ENCODE peak calls at places on chromosomes 5 and 9, in seven cellular contexts. One of them, this sample, is unnamed.

GRCh38 chr5:124602925-124603650 is 143.4 kb downstream of the ZNF608 start:
- DNase-seq in ureter: no peak
- DNase-seq in caudate nucleus: no peak
- DNase-seq in K562: no peak
- DNase-seq in uterus: no peak
- DNase-seq in HCEC 1CT: no peak
- DNase-seq in memory B cell: no peak
- DNase-seq in this sample: no peak

GRCh38 chr9:134863306-134863902 is 17.2 kb upstream of the FCN2 start:
- DNase-seq in memory B cell: no peak
- DNase-seq in ureter: no peak
- DNase-seq in HCEC 1CT: no peak
- DNase-seq in caudate nucleus: no peak
- DNase-seq in uterus: peak
- DNase-seq in K562: no peak
- DNase-seq in this sample: no peak

GRCh38 chr5:146680846-146681585 is 165.0 kb upstream of the GPR151 start:
- DNase-seq in ureter: no peak
- DNase-seq in caudate nucleus: no peak
- DNase-seq in K562: no peak
- DNase-seq in memory B cell: no peak
- DNase-seq in HCEC 1CT: no peak
- DNase-seq in uterus: no peak
- DNase-seq in this sample: no peak

GRCh38 chr5:95984287-95984938 is 22.8 kb upstream of the ELL2 start:
- DNase-seq in HCEC 1CT: peak
- DNase-seq in memory B cell: no peak
- DNase-seq in caudate nucleus: no peak
- DNase-seq in ureter: no peak
- DNase-seq in uterus: no peak
- DNase-seq in K562: no peak
- DNase-seq in this sample: no peak

GRCh38 chr9:21311888-21312287 is 6.8 kb upstream of the IFNA5 start:
- DNase-seq in caudate nucleus: no peak
- DNase-seq in K562: no peak
- DNase-seq in memory B cell: no peak
- DNase-seq in uterus: no peak
- DNase-seq in ureter: no peak
- DNase-seq in HCEC 1CT: no peak
- DNase-seq in this sample: no peak

GRCh38 chr5:133079048-133079447 is 27.2 kb downstream of the HSPA4 start:
- DNase-seq in memory B cell: no peak
- DNase-seq in HCEC 1CT: no peak
- DNase-seq in ureter: no peak
- DNase-seq in caudate nucleus: no peak
- DNase-seq in uterus: no peak
- DNase-seq in K562: no peak
- DNase-seq in this sample: no peak

GRCh38 chr5:169099801-169100734 is 200.9 kb downstream of the SLIT3 start:
- DNase-seq in HCEC 1CT: no peak
- DNase-seq in ureter: no peak
- DNase-seq in memory B cell: no peak
- DNase-seq in caudate nucleus: no peak
- DNase-seq in uterus: no peak
- DNase-seq in K562: no peak
- DNase-seq in this sample: no peak

GRCh38 chr5:35161637-35162248 is 68.5 kb downstream of the PRLR start:
- DNase-seq in ureter: no peak
- DNase-seq in caudate nucleus: no peak
- DNase-seq in K562: no peak
- DNase-seq in HCEC 1CT: peak
- DNase-seq in uterus: peak
- DNase-seq in memory B cell: no peak
- DNase-seq in this sample: no peak

GRCh38 chr5:82551840-82552385 is 273.8 kb upstream of the RPS23 start:
- DNase-seq in caudate nucleus: no peak
- DNase-seq in uterus: no peak
- DNase-seq in memory B cell: no peak
- DNase-seq in K562: no peak
- DNase-seq in ureter: no peak
- DNase-seq in HCEC 1CT: no peak
- DNase-seq in this sample: no peak

GRCh38 chr5:30849801-30850370 is 343.6 kb upstream of the CDH6 start:
- DNase-seq in memory B cell: no peak
- DNase-seq in K562: no peak
- DNase-seq in uterus: no peak
- DNase-seq in ureter: no peak
- DNase-seq in caudate nucleus: no peak
- DNase-seq in HCEC 1CT: no peak
- DNase-seq in this sample: no peak

GRCh38 chr9:114033397-114034103 is 44.5 kb downstream of the AMBP start:
- DNase-seq in memory B cell: no peak
- DNase-seq in uterus: peak
- DNase-seq in caudate nucleus: no peak
- DNase-seq in K562: peak
- DNase-seq in ureter: peak
- DNase-seq in HCEC 1CT: no peak
- DNase-seq in this sample: peak

GRCh38 chr9:13397220-13397619 is 117.7 kb upstream of the MPDZ start:
- DNase-seq in K562: no peak
- DNase-seq in uterus: no peak
- DNase-seq in caudate nucleus: no peak
- DNase-seq in memory B cell: no peak
- DNase-seq in HCEC 1CT: no peak
- DNase-seq in ureter: no peak
- DNase-seq in this sample: no peak

GRCh38 chr5:62717211-62717927 is 138.8 kb downstream of the LRRC70 start:
- DNase-seq in uterus: no peak
- DNase-seq in K562: no peak
- DNase-seq in HCEC 1CT: no peak
- DNase-seq in memory B cell: no peak
- DNase-seq in caudate nucleus: no peak
- DNase-seq in ureter: no peak
- DNase-seq in this sample: no peak

GRCh38 chr9:1049641-1050040 is 516 bp upstream of the DMRT2 start:
- DNase-seq in caudate nucleus: no peak
- DNase-seq in memory B cell: no peak
- DNase-seq in ureter: no peak
- DNase-seq in K562: no peak
- DNase-seq in uterus: no peak
- DNase-seq in HCEC 1CT: no peak
- DNase-seq in this sample: no peak

GRCh38 chr9:123196124-123196523 is 72.3 kb downstream of the STRBP start:
- DNase-seq in uterus: no peak
- DNase-seq in ureter: no peak
- DNase-seq in memory B cell: no peak
- DNase-seq in caudate nucleus: no peak
- DNase-seq in K562: no peak
- DNase-seq in HCEC 1CT: no peak
- DNase-seq in this sample: no peak

GRCh38 chr9:27112235-27112634 is 3.2 kb downstream of the TEK start:
- DNase-seq in caudate nucleus: no peak
- DNase-seq in K562: no peak
- DNase-seq in uterus: no peak
- DNase-seq in HCEC 1CT: no peak
- DNase-seq in memory B cell: no peak
- DNase-seq in ureter: no peak
- DNase-seq in this sample: no peak

GRCh38 chr9:79570449-79571308 is 1.1 kb upstream of the TLE4 start:
- DNase-seq in caudate nucleus: peak
- DNase-seq in uterus: peak
- DNase-seq in HCEC 1CT: peak
- DNase-seq in ureter: peak
- DNase-seq in memory B cell: peak
- DNase-seq in K562: peak
- DNase-seq in this sample: peak

GRCh38 chr5:36744041-36744677 is 132.4 kb upstream of the NIPBL start:
- DNase-seq in caudate nucleus: no peak
- DNase-seq in K562: peak
- DNase-seq in HCEC 1CT: no peak
- DNase-seq in uterus: no peak
- DNase-seq in ureter: no peak
- DNase-seq in memory B cell: no peak
- DNase-seq in this sample: no peak

GRCh38 chr5:54537720-54538119 is 20.2 kb downstream of the SNX18 start:
- DNase-seq in uterus: no peak
- DNase-seq in HCEC 1CT: no peak
- DNase-seq in caudate nucleus: no peak
- DNase-seq in memory B cell: no peak
- DNase-seq in K562: no peak
- DNase-seq in ureter: no peak
- DNase-seq in this sample: no peak

GRCh38 chr5:91281409-91281808 is 101.7 kb downstream of the ARRDC3 start:
- DNase-seq in K562: peak
- DNase-seq in HCEC 1CT: peak
- DNase-seq in uterus: no peak
- DNase-seq in memory B cell: no peak
- DNase-seq in ureter: no peak
- DNase-seq in caudate nucleus: no peak
- DNase-seq in this sample: no peak

GRCh38 chr9:130208600-130209347 is 36.6 kb downstream of the NCS1 start:
- DNase-seq in uterus: no peak
- DNase-seq in caudate nucleus: no peak
- DNase-seq in ureter: no peak
- DNase-seq in K562: peak
- DNase-seq in HCEC 1CT: no peak
- DNase-seq in memory B cell: no peak
- DNase-seq in this sample: no peak

GRCh38 chr9:112028242-112029221 is 131.9 kb downstream of the UGCG start:
- DNase-seq in K562: no peak
- DNase-seq in ureter: no peak
- DNase-seq in HCEC 1CT: no peak
- DNase-seq in uterus: no peak
- DNase-seq in memory B cell: no peak
- DNase-seq in caudate nucleus: no peak
- DNase-seq in this sample: peak

GRCh38 chr9:135908334-135909204 is 1.2 kb upstream of the CAMSAP1 start:
- DNase-seq in memory B cell: no peak
- DNase-seq in uterus: no peak
- DNase-seq in ureter: no peak
- DNase-seq in HCEC 1CT: peak
- DNase-seq in K562: no peak
- DNase-seq in caudate nucleus: no peak
- DNase-seq in this sample: peak

GRCh38 chr9:128025756-128026155 is 41.4 kb downstream of the NAIF1 start:
- DNase-seq in uterus: no peak
- DNase-seq in HCEC 1CT: no peak
- DNase-seq in K562: no peak
- DNase-seq in ureter: no peak
- DNase-seq in caudate nucleus: no peak
- DNase-seq in memory B cell: no peak
- DNase-seq in this sample: no peak

GRCh38 chr9:113173341-113173740 is 22.5 kb downstream of the SLC31A2 start:
- DNase-seq in HCEC 1CT: no peak
- DNase-seq in ureter: no peak
- DNase-seq in uterus: no peak
- DNase-seq in K562: no peak
- DNase-seq in memory B cell: no peak
- DNase-seq in caudate nucleus: no peak
- DNase-seq in this sample: no peak

GRCh38 chr9:116141864-116142561 is 11.6 kb upstream of the PAPPA start:
- DNase-seq in uterus: no peak
- DNase-seq in HCEC 1CT: no peak
- DNase-seq in caudate nucleus: no peak
- DNase-seq in memory B cell: no peak
- DNase-seq in ureter: no peak
- DNase-seq in K562: no peak
- DNase-seq in this sample: no peak

GRCh38 chr9:100322954-100323536 is 29.7 kb downstream of the TEX10 start:
- DNase-seq in HCEC 1CT: peak
- DNase-seq in ureter: peak
- DNase-seq in K562: peak
- DNase-seq in memory B cell: peak
- DNase-seq in caudate nucleus: no peak
- DNase-seq in uterus: peak
- DNase-seq in this sample: peak

This sample was measured in activated effector memory CD4-positive, alpha-beta T cell treated with anti-CD3 and anti-CD28 coated beads, Interleukin-2, amount 50 U/mL, for 16 hours.